ENCODE peak calls at places on chromosomes 1 and 21, in seven cellular contexts. G is stomach, Q is IMR-90, L is K562, Z is keratinocyte, P is fibroblast of lung, J is ovary. X is an unnamed sample.

GRCh38 chr1:108142773-108143394 is 57.3 kb downstream of the SLC25A24 start:
- DNase-seq in L (peak), Z (no peak), J (no peak), P (peak), Q (peak), G (no peak), X (no peak)

GRCh38 chr1:2817784-2818564 is 16.5 kb upstream of the TTC34 start:
- DNase-seq in Q (no peak), L (no peak), G (no peak), J (no peak), P (no peak), Z (no peak), X (no peak)

GRCh38 chr1:36599828-36600227 is 117.1 kb upstream of the CSF3R start:
- DNase-seq in P (no peak), G (no peak), Q (no peak), L (no peak), Z (no peak), J (no peak), X (no peak)

GRCh38 chr1:47758341-47759237 is 238.6 kb downstream of the TRABD2B start:
- DNase-seq in Z (no peak), Q (no peak), J (no peak), P (peak), L (no peak), G (no peak), X (no peak)

GRCh38 chr1:5967351-5968160 is 24.7 kb downstream of the NPHP4 start:
- DNase-seq in Z (no peak), L (no peak), P (no peak), Q (no peak), G (no peak), J (peak), X (no peak)

GRCh38 chr1:214602764-214603657 is at the start of gene CENPF:
- DNase-seq in L (peak), Q (peak), J (peak), G (peak), Z (peak), P (peak), X (peak)

GRCh38 chr1:195328102-195328501 is 1280.1 kb downstream of the KCNT2 start:
- DNase-seq in G (no peak), J (no peak), Z (no peak), Q (peak), P (no peak), L (no peak), X (no peak)

GRCh38 chr21:41142051-41142795 is 25.7 kb upstream of the BACE2 start:
- DNase-seq in Z (peak), P (peak), L (no peak), G (no peak), Q (peak), J (no peak), X (peak)

GRCh38 chr1:55067022-55067781 is 27.9 kb downstream of the PCSK9 start:
- DNase-seq in P (no peak), Z (no peak), Q (no peak), L (no peak), G (no peak), J (no peak), X (no peak)

GRCh38 chr1:3707298-3707938 is 44.8 kb upstream of the CCDC27 start:
- DNase-seq in L (no peak), J (no peak), P (no peak), G (no peak), Q (no peak), Z (peak), X (no peak)

GRCh38 chr1:150162862-150163706 is 13.4 kb downstream of the PLEKHO1 start:
- DNase-seq in P (peak), Q (peak), Z (peak), G (peak), J (peak), L (peak), X (peak)

GRCh38 chr1:61055110-61055614 is 27.2 kb upstream of the NFIA start:
- DNase-seq in J (no peak), L (no peak), Z (no peak), P (no peak), Q (peak), G (peak), X (no peak)
- TF ChIP-seq CTCF in J (no peak), L (no peak), Z (no peak), P (no peak), Q (no peak), G (no peak), X (no peak)

GRCh38 chr21:34728479-34728878 is 59.7 kb downstream of the CLIC6 start:
- DNase-seq in L (no peak), Q (no peak), P (no peak), G (peak), Z (no peak), J (no peak), X (no peak)
- H3K4me3 ChIP-seq in L (no peak), Q (no peak), P (no peak), G (no peak), Z (no peak), J (no peak), X (no peak)

GRCh38 chr1:21783679-21784603 is 992 bp upstream of the USP48 start:
- DNase-seq in G (peak), L (peak), J (peak), P (peak), Q (peak), Z (peak), X (peak)

GRCh38 chr1:21782868-21783678 is at the start of gene USP48:
- DNase-seq in P (peak), J (peak), Q (peak), G (peak), L (peak), Z (peak), X (peak)

GRCh38 chr1:21778405-21778727 is 4.6 kb downstream of the USP48 start:
- DNase-seq in Z (no peak), J (no peak), L (no peak), G (no peak), P (no peak), Q (no peak), X (no peak)

GRCh38 chr1:21779613-21780521 is 3.1 kb downstream of the USP48 start:
- DNase-seq in L (no peak), Z (no peak), P (no peak), G (no peak), J (no peak), Q (no peak), X (no peak)

DNA sequence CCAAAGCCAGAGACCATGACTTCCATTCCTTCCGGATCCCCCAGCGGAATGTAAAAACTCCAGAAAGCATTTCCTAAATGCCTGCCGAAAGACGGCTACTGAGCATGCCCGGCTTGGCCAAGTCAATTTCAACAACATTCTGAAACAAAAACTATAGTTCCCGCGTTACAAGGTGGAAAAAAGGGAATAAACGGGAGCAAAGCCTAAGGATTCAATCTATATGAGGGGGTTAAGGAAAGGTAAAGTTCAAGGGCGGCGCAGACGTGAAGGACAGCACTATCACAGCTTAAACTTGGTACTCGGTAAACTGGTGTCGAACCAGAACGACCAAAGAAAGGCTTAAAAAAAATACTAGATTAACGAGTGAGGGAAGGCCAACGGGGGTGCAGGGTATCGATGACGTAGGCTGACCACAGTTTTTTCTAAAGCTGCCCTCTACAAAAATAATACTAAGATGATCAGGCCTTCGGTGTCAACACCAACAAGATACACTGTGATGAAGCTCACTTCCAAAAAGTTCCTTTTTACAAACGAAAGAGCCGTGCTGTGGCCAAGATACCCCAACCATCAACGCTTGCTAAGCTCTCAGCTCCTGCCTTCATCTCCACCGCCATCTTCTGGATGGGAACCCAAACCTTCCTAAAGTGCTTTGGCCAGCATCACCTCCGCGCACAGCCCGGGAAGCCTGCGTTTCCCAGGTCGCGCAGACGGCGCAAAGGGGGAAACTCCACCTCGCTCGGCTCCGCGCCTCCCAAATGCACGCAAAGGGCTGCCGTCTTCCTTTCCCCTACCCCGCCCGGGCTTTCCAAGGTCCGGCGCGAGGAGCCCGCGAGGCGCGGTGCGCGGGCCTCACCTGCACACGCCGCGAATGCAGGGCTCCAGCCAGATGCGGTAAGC is 730 bp downstream of the USP48 start:
- DNase-seq in L (peak), J (no peak), Q (peak), P (peak), Z (no peak), G (peak), X (no peak)
- TF ChIP-seq CTCF in L (peak), J (no peak), Q (peak), P (peak), Z (peak), G (no peak), X (peak)

DNA sequence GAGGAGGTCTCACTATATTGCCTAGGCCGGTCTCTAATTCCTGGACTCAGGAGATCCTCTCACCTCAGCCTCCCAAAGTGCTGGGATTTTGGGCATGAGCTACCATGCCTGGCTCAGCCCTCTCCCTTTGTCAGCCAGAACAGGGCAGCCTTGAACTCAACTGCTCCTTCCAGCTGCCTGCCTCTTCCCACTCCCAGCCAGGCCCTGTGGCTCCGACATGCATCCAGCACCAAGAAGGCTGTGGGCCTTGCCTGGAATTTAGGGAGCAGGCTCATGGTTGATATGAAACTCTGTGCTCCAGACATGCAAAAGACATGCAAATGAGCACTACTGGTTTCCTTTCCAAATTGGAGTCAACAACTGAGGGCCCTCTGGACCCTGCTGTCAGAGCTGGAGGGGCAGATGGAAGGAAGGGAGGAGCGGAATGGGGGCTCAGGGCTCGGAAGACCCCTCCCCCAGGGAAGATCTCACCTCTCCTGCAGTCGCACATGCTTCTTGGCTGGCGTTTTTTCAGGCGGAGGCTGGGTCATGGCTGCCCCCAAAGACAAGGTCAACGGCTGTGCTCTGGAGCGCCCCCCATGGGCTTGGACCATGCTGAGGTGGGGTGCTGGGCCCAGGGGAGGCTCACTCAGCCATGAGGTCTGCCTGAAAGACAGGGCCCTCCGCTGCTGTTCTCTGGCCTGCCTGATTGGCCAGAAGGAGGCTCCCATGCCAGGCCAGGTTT is 1.4 kb downstream of the PTPN7 start:
- DNase-seq in L (peak), P (no peak), G (no peak), Q (no peak), Z (no peak), J (peak), X (no peak)
- H3K4me3 ChIP-seq in L (peak), P (no peak), G (peak), Q (no peak), Z (no peak), J (no peak), X (no peak)

GRCh38 chr1:37692834-37693175 is 489 bp downstream of the CDCA8 start:
- DNase-seq in P (no peak), L (no peak), Z (no peak), J (peak), Q (no peak), G (no peak), X (no peak)

GRCh38 chr1:37697090-37697489 is 4.8 kb downstream of the CDCA8 start:
- DNase-seq in P (no peak), Z (no peak), Q (no peak), G (no peak), L (no peak), J (no peak), X (no peak)

GRCh38 chr1:37685722-37686121 is 6.6 kb upstream of the CDCA8 start:
- DNase-seq in Z (no peak), J (no peak), L (no peak), P (no peak), Q (no peak), G (no peak), X (no peak)

GRCh38 chr1:37692078-37692833 is at the start of gene CDCA8:
- DNase-seq in P (peak), Z (peak), L (peak), J (peak), G (peak), Q (peak), X (peak)

DNA sequence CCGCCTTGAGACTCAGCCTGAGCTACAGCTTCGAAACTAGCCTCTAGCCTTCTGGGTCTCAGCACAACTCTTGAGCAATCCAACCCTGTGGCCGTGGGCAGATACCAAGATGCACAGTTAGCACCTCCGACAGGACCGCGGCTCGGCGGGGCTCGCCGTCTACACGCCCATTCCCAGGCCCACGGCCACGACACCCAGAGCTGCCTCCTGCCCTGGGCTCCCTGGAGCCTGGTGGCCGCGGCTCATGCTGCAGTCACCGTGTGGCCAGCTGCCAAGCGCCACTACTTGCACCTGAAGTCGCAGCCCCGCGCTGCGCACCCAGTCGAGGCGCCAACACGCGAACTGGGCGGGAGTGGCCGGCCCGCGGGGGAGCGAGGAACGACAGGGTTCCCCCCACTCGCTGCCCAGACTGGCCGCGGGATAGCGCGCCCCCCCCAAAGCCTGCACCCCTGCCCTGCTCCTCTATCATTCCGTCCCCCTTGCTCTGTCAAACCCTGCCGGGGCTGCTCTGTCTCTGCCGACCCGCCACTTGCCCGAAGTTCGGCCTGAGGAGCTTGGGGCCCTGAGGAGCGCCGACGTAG is 729 bp upstream of the CDCA8 start:
- DNase-seq in P (peak), Z (no peak), Q (peak), G (peak), L (peak), J (peak), X (no peak)
- TF ChIP-seq CTCF in P (no peak), Z (no peak), Q (no peak), G (peak), L (no peak), J (no peak), X (no peak)

DNA sequence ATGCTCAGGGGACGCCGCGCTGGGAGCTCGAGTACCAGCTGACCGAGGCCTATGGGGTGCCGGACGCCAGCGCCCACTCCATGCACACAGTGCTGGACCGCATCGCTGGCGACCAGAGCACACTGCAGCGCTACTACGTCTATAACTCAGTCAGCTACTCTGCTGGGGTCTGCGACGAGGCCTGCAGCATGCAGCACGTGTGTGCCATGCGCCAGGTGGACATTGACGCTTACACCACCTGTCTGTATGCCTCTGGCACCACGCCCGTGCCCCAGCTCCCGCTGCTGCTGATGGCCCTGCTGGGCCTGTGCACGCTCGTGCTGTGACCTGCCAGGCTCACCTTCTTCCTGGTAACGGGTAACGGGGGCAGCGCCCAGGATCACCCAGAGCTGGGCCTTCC is 1.3 kb upstream of the XKR8 start:
- DNase-seq in P (no peak), L (no peak), J (peak), Q (no peak), Z (no peak), G (no peak), X (no peak)
- H3K4me3 ChIP-seq in P (no peak), L (no peak), J (no peak), Q (no peak), Z (no peak), G (no peak), X (no peak)

DNA sequence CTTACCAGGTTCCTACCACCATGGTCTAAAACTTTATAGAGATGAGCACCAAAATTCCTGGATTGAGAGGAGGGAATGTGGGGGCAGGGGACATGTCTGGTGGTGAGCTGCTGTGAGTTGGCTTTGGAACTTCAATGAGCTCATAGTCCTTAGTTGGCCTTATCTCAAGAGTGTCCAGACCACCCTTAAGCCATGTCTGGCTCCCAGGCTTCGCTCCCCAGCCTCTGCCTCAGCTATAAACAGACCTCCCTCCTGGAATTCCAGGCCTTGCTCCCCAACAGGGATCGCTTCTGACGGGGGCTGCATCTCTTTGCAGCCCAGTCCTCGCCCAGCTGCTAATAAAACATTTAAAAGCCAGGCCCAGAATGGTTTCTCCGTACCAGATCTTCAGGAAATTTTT is 19.5 kb downstream of the ATF3 start:
- DNase-seq in G (no peak), P (no peak), Z (no peak), J (no peak), L (no peak), Q (no peak), X (no peak)
- TF ChIP-seq CTCF in G (no peak), P (no peak), Z (no peak), J (no peak), L (no peak), Q (no peak), X (no peak)

GRCh38 chr1:31781138-31782065 is 17.3 kb upstream of the ADGRB2 start:
- DNase-seq in L (peak), J (no peak), G (no peak), Q (no peak), P (peak), Z (no peak), X (no peak)

GRCh38 chr1:31780632-31781031 is 16.5 kb upstream of the ADGRB2 start:
- DNase-seq in G (no peak), J (no peak), Z (no peak), P (no peak), Q (no peak), L (peak), X (no peak)

GRCh38 chr1:31782766-31783410 is 18.7 kb upstream of the ADGRB2 start:
- DNase-seq in P (no peak), G (no peak), Z (no peak), Q (no peak), J (no peak), L (no peak), X (no peak)

GRCh38 chr1:31783846-31784245 is 19.7 kb upstream of the ADGRB2 start:
- DNase-seq in P (no peak), J (peak), Q (no peak), L (no peak), G (no peak), Z (no peak), X (no peak)

DNA sequence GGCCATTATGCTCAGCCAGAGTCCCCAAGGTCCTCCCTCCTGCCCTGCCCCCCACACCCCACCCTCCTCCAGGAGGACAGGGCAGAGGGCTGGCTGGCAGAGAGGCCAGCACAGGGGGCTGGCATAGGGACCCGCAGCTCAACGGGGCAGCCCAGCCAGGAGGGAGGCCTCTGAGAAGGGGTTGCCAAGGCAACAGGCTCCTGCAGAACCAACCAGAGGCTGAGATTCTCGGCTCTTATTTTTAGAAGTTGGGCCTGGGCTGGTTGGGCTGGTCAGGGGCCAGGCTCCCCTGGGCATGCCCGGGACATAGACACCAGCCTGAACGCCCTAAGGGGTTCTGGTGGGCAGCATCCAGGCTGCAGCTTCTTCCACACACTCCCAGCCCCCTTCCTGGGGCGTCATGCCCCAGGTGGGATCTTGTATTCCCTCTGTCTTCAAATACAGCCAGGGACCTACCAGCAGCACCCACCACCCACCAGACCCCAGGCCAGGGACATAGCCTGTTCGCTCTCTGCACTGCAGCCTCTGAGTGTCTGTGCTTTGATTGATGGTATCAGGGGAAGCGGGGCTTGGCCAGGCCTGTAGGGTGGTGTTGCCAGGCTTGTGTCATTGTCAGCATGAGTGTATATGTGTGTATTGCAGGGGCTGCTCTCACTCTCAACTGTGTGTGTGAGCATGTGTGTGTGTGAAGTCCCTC is 18.1 kb upstream of the ADGRB2 start:
- DNase-seq in Q (no peak), J (no peak), P (no peak), L (no peak), G (no peak), Z (no peak), X (no peak)
- H3K4me3 ChIP-seq in Q (no peak), J (no peak), P (no peak), L (no peak), G (no peak), Z (no peak), X (no peak)

X was measured in retinal pigment epithelial cell.